ENCODE peak calls at places on chromosome 18, in eight cellular contexts. W, B, I, Y, Z, O, H and Q are unnamed samples.

GRCh38 chr18:28127763-28128737 is 48.9 kb downstream of the CDH2 start:
- DNase-seq in W (no peak), B (no peak), I (no peak), Y (no peak), Z (no peak), O (no peak), H (no peak), Q (no peak)

GRCh38 chr18:36735130-36735529 is 93.7 kb downstream of the TPGS2 start:
- DNase-seq in W (no peak), B (no peak), I (no peak), Y (no peak), Z (no peak), O (no peak), H (no peak), Q (no peak)

GRCh38 chr18:47427951-47428350 is 176.5 kb upstream of the SKOR2 start:
- DNase-seq in W (no peak), B (no peak), I (no peak), Y (no peak), Z (no peak), O (no peak), H (no peak), Q (no peak)

GRCh38 chr18:924987-925386 is 20.3 kb downstream of the ADCYAP1 start:
- DNase-seq in W (no peak), B (no peak), I (no peak), Y (no peak), Z (no peak), O (no peak), H (no peak), Q (no peak)

GRCh38 chr18:58911766-58912165 is 47.1 kb downstream of the ZNF532 start:
- DNase-seq in W (no peak), B (no peak), I (no peak), Y (no peak), Z (no peak), O (no peak), H (no peak), Q (peak; percentile 57)

GRCh38 chr18:11994346-11994707 is 13.0 kb downstream of the IMPA2 start:
- DNase-seq in W (no peak), B (no peak), I (no peak), Y (no peak), Z (no peak), O (peak; percentile 82), H (no peak), Q (no peak)

GRCh38 chr18:72830109-72830508 is 37.7 kb downstream of the NETO1 start:
- DNase-seq in W (no peak), B (no peak), I (no peak), Y (no peak), Z (no peak), O (no peak), H (no peak), Q (peak; percentile 75)

GRCh38 chr18:45783097-45784075 is 42.1 kb upstream of the SIGLEC15 start:
- DNase-seq in W (no peak), B (no peak), I (no peak), Y (no peak), Z (no peak), O (no peak), H (no peak), Q (peak; percentile 71)

GRCh38 chr18:78975699-78976098 is 3.9 kb upstream of the SALL3 start:
- DNase-seq in W (no peak), B (no peak), I (no peak), Y (no peak), Z (no peak), O (no peak), H (no peak), Q (no peak)

GRCh38 chr18:78976697-78977626 is 2.7 kb upstream of the SALL3 start:
- DNase-seq in W (no peak), B (no peak), I (peak; percentile 56), Y (no peak), Z (no peak), O (no peak), H (no peak), Q (peak; percentile 37)

GRCh38 chr18:78974115-78974740 is 5.4 kb upstream of the SALL3 start:
- DNase-seq in W (no peak), B (no peak), I (peak; percentile 83), Y (no peak), Z (no peak), O (no peak), H (no peak), Q (peak; percentile 63)

GRCh38 chr18:78973357-78974083 is 6.1 kb upstream of the SALL3 start:
- DNase-seq in W (no peak), B (no peak), I (peak; percentile 64), Y (no peak), Z (no peak), O (no peak), H (no peak), Q (no peak)

GRCh38 chr18:78975282-78975681 is 4.3 kb upstream of the SALL3 start:
- DNase-seq in W (no peak), B (no peak), I (no peak), Y (no peak), Z (no peak), O (no peak), H (no peak), Q (no peak)
- TF ChIP-seq POLR2AphosphoS5 in W (no peak), B (no peak), I (no peak), Y (no peak), Z (no peak), O (no peak), H (no peak), Q (no peak)

GRCh38 chr18:13611058-13611615 is 115.2 kb downstream of the FAM210A start:
- DNase-seq in W (no peak), B (no peak), I (peak; percentile 71), Y (no peak), Z (no peak), O (no peak), H (no peak), Q (peak; percentile 28)

GRCh38 chr18:13613099-13613498 is 113.3 kb downstream of the FAM210A start:
- DNase-seq in W (no peak), B (no peak), I (no peak), Y (no peak), Z (no peak), O (no peak), H (no peak), Q (no peak)

GRCh38 chr18:13610517-13610916 is 115.8 kb downstream of the FAM210A start:
- DNase-seq in W (no peak), B (no peak), I (no peak), Y (no peak), Z (no peak), O (no peak), H (no peak), Q (no peak)

GRCh38 chr18:13612111-13612997 is 114.0 kb downstream of the FAM210A start:
- DNase-seq in W (no peak), B (no peak), I (no peak), Y (no peak), Z (peak; percentile 94), O (peak; percentile 44), H (peak; percentile 63), Q (no peak)

GRCh38 chr18:13611616-13612110 is 114.7 kb downstream of the FAM210A start:
- DNase-seq in W (no peak), B (no peak), I (peak; percentile 85), Y (no peak), Z (no peak), O (no peak), H (peak; percentile 63), Q (peak; percentile 18)
- TF ChIP-seq POLR2AphosphoS5 in W (no peak), B (no peak), I (no peak), Y (no peak), Z (peak; percentile 81), O (no peak), H (no peak), Q (no peak)

GRCh38 chr18:59960272-59960671 is 60.5 kb downstream of the PMAIP1 start:
- DNase-seq in W (no peak), B (no peak), I (no peak), Y (no peak), Z (no peak), O (no peak), H (no peak), Q (no peak)

GRCh38 chr18:59961086-59961485 is 61.3 kb downstream of the PMAIP1 start:
- DNase-seq in W (peak; percentile 8), B (peak; percentile 24), I (no peak), Y (no peak), Z (no peak), O (no peak), H (no peak), Q (no peak)

GRCh38 chr18:59959079-59959478 is 59.3 kb downstream of the PMAIP1 start:
- DNase-seq in W (no peak), B (no peak), I (no peak), Y (peak; percentile 58), Z (no peak), O (no peak), H (no peak), Q (no peak)

GRCh38 chr18:59959606-59960005 is 59.8 kb downstream of the PMAIP1 start:
- DNase-seq in W (no peak), B (no peak), I (no peak), Y (no peak), Z (no peak), O (no peak), H (no peak), Q (no peak)

GRCh38 chr18:59957957-59958356 is 58.2 kb downstream of the PMAIP1 start:
- DNase-seq in W (peak; percentile 71), B (no peak), I (no peak), Y (peak; percentile 67), Z (no peak), O (peak; percentile 71), H (no peak), Q (no peak)
- TF ChIP-seq POLR2AphosphoS5 in W (peak; percentile 66), B (no peak), I (no peak), Y (peak; percentile 34), Z (no peak), O (no peak), H (peak; percentile 82), Q (no peak)

GRCh38 chr18:50622320-50622719 is 62.4 kb downstream of the MAPK4 start:
- DNase-seq in W (no peak), B (no peak), I (no peak), Y (no peak), Z (no peak), O (no peak), H (no peak), Q (no peak)

GRCh38 chr18:50622865-50623393 is 63.0 kb downstream of the MAPK4 start:
- DNase-seq in W (no peak), B (no peak), I (no peak), Y (no peak), Z (no peak), O (no peak), H (no peak), Q (no peak)

GRCh38 chr18:50626317-50626716 is 66.4 kb downstream of the MAPK4 start:
- DNase-seq in W (no peak), B (no peak), I (peak; percentile 5), Y (no peak), Z (no peak), O (no peak), H (no peak), Q (no peak)

GRCh38 chr18:50624981-50625380 is 65.1 kb downstream of the MAPK4 start:
- DNase-seq in W (no peak), B (no peak), I (no peak), Y (no peak), Z (no peak), O (no peak), H (no peak), Q (no peak)

DNA sequence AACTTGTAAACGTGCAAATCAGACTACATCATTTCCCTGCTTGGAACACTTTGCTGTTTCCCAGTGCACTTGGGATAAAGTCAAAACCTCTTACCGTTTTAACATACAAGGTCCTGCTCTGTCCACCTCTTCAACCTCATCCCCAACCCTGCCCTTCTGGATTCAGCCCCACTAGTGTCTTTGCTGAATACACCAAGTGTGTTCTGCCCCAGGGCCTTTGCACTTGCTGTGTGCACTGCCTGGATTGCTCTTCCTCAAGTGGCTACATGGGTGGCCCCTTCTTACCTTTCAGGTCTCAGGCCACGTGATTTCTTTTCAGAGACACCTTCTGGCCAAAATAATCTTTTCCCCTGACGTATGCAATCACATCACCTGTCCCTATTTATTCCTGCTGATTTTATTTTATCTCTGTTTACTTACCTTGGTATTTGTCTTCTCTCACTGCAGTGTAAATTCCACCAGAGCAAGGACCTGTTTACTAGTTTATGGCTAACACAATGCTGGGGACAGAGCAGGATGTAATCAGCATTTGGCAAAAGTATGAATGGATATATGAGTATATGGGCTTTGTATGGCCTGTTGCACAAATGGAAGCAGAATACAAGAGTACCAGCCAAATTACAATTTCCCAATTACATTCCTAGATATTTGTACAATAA is 63.9 kb downstream of the MAPK4 start:
- DNase-seq in W (no peak), B (no peak), I (no peak), Y (no peak), Z (no peak), O (no peak), H (no peak), Q (no peak)
- TF ChIP-seq POLR2AphosphoS5 in W (no peak), B (no peak), I (no peak), Y (no peak), Z (no peak), O (no peak), H (no peak), Q (no peak)